ENCODE peak calls at places on chromosomes 12 and 14, in four cellular contexts. One of them, this sample, is unnamed.

GRCh38 chr14:39107624-39108023 is 4.6 kb upstream of the SEC23A start:
- DNase-seq in GM12892: no peak
- DNase-seq in SK-N-SH: peak
- DNase-seq in K562: peak
- DNase-seq in this sample: peak

GRCh38 chr14:35193161-35193560 is 70.8 kb downstream of the PRORP start:
- DNase-seq in GM12892: no peak
- DNase-seq in SK-N-SH: no peak
- DNase-seq in K562: no peak
- DNase-seq in this sample: no peak

GRCh38 chr12:24759155-24759554 is 189.7 kb downstream of the BCAT1 start:
- DNase-seq in GM12892: no peak
- DNase-seq in SK-N-SH: no peak
- DNase-seq in K562: peak
- DNase-seq in this sample: no peak

GRCh38 chr12:107654866-107655265 is 30.7 kb upstream of the PWP1 start:
- DNase-seq in GM12892: no peak
- DNase-seq in SK-N-SH: no peak
- DNase-seq in K562: no peak
- DNase-seq in this sample: no peak

GRCh38 chr12:67391656-67392055 is 122.5 kb downstream of the CAND1 start:
- DNase-seq in GM12892: no peak
- DNase-seq in SK-N-SH: no peak
- DNase-seq in K562: no peak
- DNase-seq in this sample: no peak

GRCh38 chr14:92460916-92461579 is 52.5 kb upstream of the RIN3 start:
- DNase-seq in GM12892: no peak
- DNase-seq in SK-N-SH: no peak
- DNase-seq in K562: no peak
- DNase-seq in this sample: no peak

GRCh38 chr12:53726946-53727309 is 324 bp downstream of the CALCOCO1 start:
- DNase-seq in GM12892: no peak
- DNase-seq in SK-N-SH: no peak
- DNase-seq in K562: no peak
- DNase-seq in this sample: no peak

GRCh38 chr14:67734675-67735074 is 33.0 kb downstream of the RDH12 start:
- DNase-seq in GM12892: no peak
- DNase-seq in SK-N-SH: no peak
- DNase-seq in K562: no peak
- DNase-seq in this sample: no peak

GRCh38 chr12:55703976-55704761 is 3.5 kb downstream of the ITGA7 start:
- DNase-seq in GM12892: no peak
- DNase-seq in SK-N-SH: no peak
- DNase-seq in K562: no peak
- DNase-seq in this sample: no peak

DNA sequence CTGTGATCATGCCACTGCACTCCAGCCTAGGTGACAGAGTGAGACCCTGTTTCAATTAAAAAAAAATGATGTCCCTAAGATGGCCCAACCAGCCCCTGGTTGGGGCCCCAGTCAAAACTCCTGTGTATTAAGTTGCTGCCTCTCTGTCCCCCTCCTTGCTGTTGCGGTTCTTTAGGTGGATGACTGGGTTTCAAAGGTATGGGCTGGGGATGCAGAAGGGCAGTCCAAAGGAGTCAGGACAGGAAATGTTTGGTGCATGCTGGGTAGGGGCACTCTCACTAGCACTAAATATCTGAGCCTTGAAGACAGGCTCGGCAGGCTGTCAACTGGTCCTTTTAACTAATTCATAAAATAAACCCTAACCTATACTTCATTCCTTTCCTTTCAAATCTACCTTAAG is 12.0 kb upstream of the PIP4K2C start:
- DNase-seq in GM12892: no peak
- DNase-seq in SK-N-SH: no peak
- DNase-seq in K562: no peak
- DNase-seq in this sample: no peak
- TF ChIP-seq TAF1 in GM12892: no peak
- TF ChIP-seq TAF1 in SK-N-SH: no peak
- TF ChIP-seq TAF1 in K562: no peak
- TF ChIP-seq TAF1 in this sample: no peak

GRCh38 chr12:127386723-127387122 is 880.2 kb upstream of the TMEM132C start:
- DNase-seq in GM12892: no peak
- DNase-seq in SK-N-SH: no peak
- DNase-seq in K562: no peak
- DNase-seq in this sample: no peak

GRCh38 chr12:127388985-127389384 is 878.0 kb upstream of the TMEM132C start:
- DNase-seq in GM12892: no peak
- DNase-seq in SK-N-SH: no peak
- DNase-seq in K562: no peak
- DNase-seq in this sample: no peak

GRCh38 chr12:127381681-127382080 is 885.3 kb upstream of the TMEM132C start:
- DNase-seq in GM12892: no peak
- DNase-seq in SK-N-SH: no peak
- DNase-seq in K562: no peak
- DNase-seq in this sample: no peak

GRCh38 chr12:127381043-127381668 is 885.8 kb upstream of the TMEM132C start:
- DNase-seq in GM12892: peak
- DNase-seq in SK-N-SH: peak
- DNase-seq in K562: peak
- DNase-seq in this sample: peak

DNA sequence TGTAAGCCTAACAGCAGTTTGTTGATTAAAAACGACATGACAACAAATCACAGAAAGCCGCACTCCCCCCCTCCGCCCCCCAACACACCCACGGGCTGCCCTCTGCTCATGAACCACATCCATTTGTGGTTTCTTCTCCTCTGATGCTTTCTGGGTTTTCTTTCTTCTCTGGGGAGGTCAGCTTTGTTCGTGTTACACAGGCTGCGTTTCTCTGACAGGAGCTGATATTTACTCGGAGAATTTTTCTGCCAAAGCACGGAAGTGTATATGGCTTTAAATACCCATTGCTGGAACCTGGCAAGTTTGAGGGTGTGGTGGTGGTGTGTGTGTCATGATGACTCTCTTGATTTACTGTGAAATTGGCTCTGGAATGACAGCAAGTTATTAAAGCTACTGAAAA is 883.7 kb upstream of the TMEM132C start:
- DNase-seq in GM12892: no peak
- DNase-seq in SK-N-SH: no peak
- DNase-seq in K562: no peak
- DNase-seq in this sample: no peak
- TF ChIP-seq TAF1 in GM12892: no peak
- TF ChIP-seq TAF1 in SK-N-SH: no peak
- TF ChIP-seq TAF1 in K562: no peak
- TF ChIP-seq TAF1 in this sample: no peak

GRCh38 chr14:52703664-52704063 is 3.3 kb upstream of the PSMC6 start:
- DNase-seq in GM12892: no peak
- DNase-seq in SK-N-SH: no peak
- DNase-seq in K562: no peak
- DNase-seq in this sample: no peak

GRCh38 chr14:52701223-52701622 is 5.8 kb upstream of the PSMC6 start:
- DNase-seq in GM12892: no peak
- DNase-seq in SK-N-SH: no peak
- DNase-seq in K562: no peak
- DNase-seq in this sample: no peak

GRCh38 chr14:52706724-52707706 is at the start of gene PSMC6:
- DNase-seq in GM12892: peak
- DNase-seq in SK-N-SH: peak
- DNase-seq in K562: peak
- DNase-seq in this sample: peak

GRCh38 chr14:52703225-52703624 is 3.8 kb upstream of the PSMC6 start:
- DNase-seq in GM12892: no peak
- DNase-seq in SK-N-SH: no peak
- DNase-seq in K562: no peak
- DNase-seq in this sample: no peak

GRCh38 chr14:52706286-52706685 is 714 bp upstream of the PSMC6 start:
- DNase-seq in GM12892: no peak
- DNase-seq in SK-N-SH: peak
- DNase-seq in K562: peak
- DNase-seq in this sample: no peak
- TF ChIP-seq TAF1 in GM12892: no peak
- TF ChIP-seq TAF1 in SK-N-SH: no peak
- TF ChIP-seq TAF1 in K562: no peak
- TF ChIP-seq TAF1 in this sample: no peak

GRCh38 chr14:93977790-93978581 is 1.6 kb upstream of the ASB2 start:
- DNase-seq in GM12892: no peak
- DNase-seq in SK-N-SH: no peak
- DNase-seq in K562: no peak
- DNase-seq in this sample: no peak
- TF ChIP-seq TAF1 in GM12892: no peak
- TF ChIP-seq TAF1 in SK-N-SH: no peak
- TF ChIP-seq TAF1 in K562: no peak
- TF ChIP-seq TAF1 in this sample: no peak

GRCh38 chr14:90626550-90626949 is 189.7 kb downstream of the TTC7B start:
- DNase-seq in GM12892: no peak
- DNase-seq in SK-N-SH: no peak
- DNase-seq in K562: no peak
- DNase-seq in this sample: no peak

GRCh38 chr14:90628825-90629224 is 187.4 kb downstream of the TTC7B start:
- DNase-seq in GM12892: no peak
- DNase-seq in SK-N-SH: no peak
- DNase-seq in K562: no peak
- DNase-seq in this sample: no peak

GRCh38 chr14:90630407-90630806 is 185.8 kb downstream of the TTC7B start:
- DNase-seq in GM12892: no peak
- DNase-seq in SK-N-SH: no peak
- DNase-seq in K562: no peak
- DNase-seq in this sample: no peak

GRCh38 chr14:90627478-90627877 is 188.8 kb downstream of the TTC7B start:
- DNase-seq in GM12892: no peak
- DNase-seq in SK-N-SH: no peak
- DNase-seq in K562: peak
- DNase-seq in this sample: no peak

GRCh38 chr14:90629471-90629870 is 186.8 kb downstream of the TTC7B start:
- DNase-seq in GM12892: no peak
- DNase-seq in SK-N-SH: no peak
- DNase-seq in K562: no peak
- DNase-seq in this sample: no peak
- TF ChIP-seq TAF1 in GM12892: no peak
- TF ChIP-seq TAF1 in SK-N-SH: no peak
- TF ChIP-seq TAF1 in K562: no peak
- TF ChIP-seq TAF1 in this sample: no peak

GRCh38 chr12:4355843-4356327 is 23.6 kb downstream of the FGF23 start:
- DNase-seq in GM12892: no peak
- DNase-seq in SK-N-SH: peak
- DNase-seq in K562: peak
- DNase-seq in this sample: no peak
- TF ChIP-seq TAF1 in GM12892: no peak
- TF ChIP-seq TAF1 in SK-N-SH: no peak
- TF ChIP-seq TAF1 in K562: no peak
- TF ChIP-seq TAF1 in this sample: no peak